ENCODE peak calls at places on chromosomes 11 and 22, in four cellular contexts. One of them, this sample, is unnamed. For H3K27me3 and H3K36me3, the result is how much of the 10 kb centered on the place peaks cover.

GRCh38 chr11:26649884-26650283 is 72.0 kb downstream of the SLC5A12 start:
- DNase-seq in HCT116: peak
- DNase-seq in CD8-positive, alpha-beta memory T cell: no peak
- DNase-seq in astrocyte: peak
- DNase-seq in this sample: no peak

GRCh38 chr11:100808904-100809491 is 121.9 kb downstream of the ARHGAP42 start:
- DNase-seq in HCT116: no peak
- DNase-seq in CD8-positive, alpha-beta memory T cell: no peak
- DNase-seq in astrocyte: peak
- DNase-seq in this sample: no peak

GRCh38 chr11:42778193-42778592 is 533.6 kb upstream of the API5 start:
- DNase-seq in HCT116: no peak
- DNase-seq in CD8-positive, alpha-beta memory T cell: no peak
- DNase-seq in astrocyte: no peak
- DNase-seq in this sample: no peak

GRCh38 chr22:19516378-19517170 is 7.6 kb downstream of the CLDN5 start:
- DNase-seq in HCT116: no peak
- DNase-seq in CD8-positive, alpha-beta memory T cell: no peak
- DNase-seq in astrocyte: no peak
- DNase-seq in this sample: no peak

GRCh38 chr11:134654161-134654915 is 242.3 kb upstream of the B3GAT1 start:
- DNase-seq in HCT116: no peak
- DNase-seq in CD8-positive, alpha-beta memory T cell: no peak
- DNase-seq in astrocyte: no peak
- DNase-seq in this sample: no peak

GRCh38 chr11:20387262-20388095 is at the start of gene PRMT3:
- DNase-seq in HCT116: peak
- DNase-seq in CD8-positive, alpha-beta memory T cell: peak
- DNase-seq in astrocyte: peak
- DNase-seq in this sample: peak

GRCh38 chr22:33726294-33726711 is 194.0 kb downstream of the LARGE1 start:
- DNase-seq in HCT116: no peak
- DNase-seq in CD8-positive, alpha-beta memory T cell: no peak
- DNase-seq in astrocyte: peak
- DNase-seq in this sample: no peak

GRCh38 chr11:61923166-61924015 is 6.0 kb upstream of the RAB3IL1 start:
- DNase-seq in HCT116: no peak
- DNase-seq in CD8-positive, alpha-beta memory T cell: no peak
- DNase-seq in astrocyte: peak
- DNase-seq in this sample: no peak

GRCh38 chr22:23913306-23913660 is 19.1 kb downstream of the MIF start:
- DNase-seq in HCT116: no peak
- DNase-seq in CD8-positive, alpha-beta memory T cell: no peak
- DNase-seq in astrocyte: no peak
- DNase-seq in this sample: no peak

GRCh38 chr11:126658306-126659056 is 303.0 kb downstream of the ST3GAL4 start:
- DNase-seq in HCT116: no peak
- DNase-seq in CD8-positive, alpha-beta memory T cell: no peak
- DNase-seq in astrocyte: no peak
- DNase-seq in this sample: no peak

GRCh38 chr11:23403210-23404185 is 543.2 kb upstream of the CCDC179 start:
- DNase-seq in HCT116: no peak
- DNase-seq in CD8-positive, alpha-beta memory T cell: no peak
- DNase-seq in astrocyte: no peak
- DNase-seq in this sample: no peak

GRCh38 chr22:24424901-24425775 is 2.3 kb upstream of the ADORA2A start:
- DNase-seq in HCT116: no peak
- DNase-seq in CD8-positive, alpha-beta memory T cell: no peak
- DNase-seq in astrocyte: no peak
- DNase-seq in this sample: no peak

GRCh38 chr11:47109051-47109791 is 67.5 kb downstream of the ARFGAP2 start:
- DNase-seq in HCT116: no peak
- DNase-seq in CD8-positive, alpha-beta memory T cell: no peak
- DNase-seq in astrocyte: no peak
- DNase-seq in this sample: no peak

GRCh38 chr11:18046116-18046777 is at the start of gene TPH1:
- DNase-seq in HCT116: no peak
- DNase-seq in CD8-positive, alpha-beta memory T cell: no peak
- DNase-seq in astrocyte: peak
- DNase-seq in this sample: no peak

GRCh38 chr11:1053121-1053901 is 16.8 kb upstream of the MUC6 start:
- DNase-seq in HCT116: no peak
- DNase-seq in CD8-positive, alpha-beta memory T cell: no peak
- DNase-seq in astrocyte: no peak
- DNase-seq in this sample: no peak

GRCh38 chr11:3197878-3198528 is 20.6 kb downstream of the MRGPRG start:
- DNase-seq in HCT116: no peak
- DNase-seq in CD8-positive, alpha-beta memory T cell: no peak
- DNase-seq in astrocyte: no peak
- DNase-seq in this sample: no peak

GRCh38 chr22:46033256-46034200 is 56.6 kb upstream of the WNT7B start:
- DNase-seq in HCT116: no peak
- DNase-seq in CD8-positive, alpha-beta memory T cell: no peak
- DNase-seq in astrocyte: no peak
- DNase-seq in this sample: no peak

GRCh38 chr11:101185985-101186384 is 56.4 kb upstream of the PGR start:
- DNase-seq in HCT116: no peak
- DNase-seq in CD8-positive, alpha-beta memory T cell: no peak
- DNase-seq in astrocyte: no peak
- DNase-seq in this sample: no peak

GRCh38 chr11:126352934-126353801 is 2.3 kb upstream of the ST3GAL4 start:
- DNase-seq in HCT116: no peak
- DNase-seq in CD8-positive, alpha-beta memory T cell: no peak
- DNase-seq in astrocyte: peak
- DNase-seq in this sample: no peak

GRCh38 chr22:32326647-32327046 is 31.0 kb upstream of the RFPL3 start:
- DNase-seq in HCT116: no peak
- DNase-seq in CD8-positive, alpha-beta memory T cell: no peak
- DNase-seq in astrocyte: no peak
- DNase-seq in this sample: no peak

GRCh38 chr11:119422505-119423416 is at the start of gene THY1:
- DNase-seq in HCT116: no peak
- DNase-seq in CD8-positive, alpha-beta memory T cell: no peak
- DNase-seq in astrocyte: peak
- DNase-seq in this sample: no peak

GRCh38 chr11:86814775-86815174 is 14.4 kb downstream of the PRSS23 start:
- DNase-seq in HCT116: no peak
- DNase-seq in CD8-positive, alpha-beta memory T cell: no peak
- DNase-seq in astrocyte: peak
- DNase-seq in this sample: no peak

GRCh38 chr22:29311468-29312217 is 3.9 kb downstream of the RASL10A start:
- DNase-seq in HCT116: no peak
- DNase-seq in CD8-positive, alpha-beta memory T cell: no peak
- DNase-seq in astrocyte: no peak
- DNase-seq in this sample: no peak

GRCh38 chr11:76201672-76202412 is 4.5 kb downstream of the WNT11 start:
- DNase-seq in HCT116: no peak
- DNase-seq in CD8-positive, alpha-beta memory T cell: no peak
- DNase-seq in astrocyte: no peak
- DNase-seq in this sample: peak

GRCh38 chr11:116539211-116539610 is 233.6 kb downstream of the BUD13 start:
- DNase-seq in HCT116: no peak
- DNase-seq in CD8-positive, alpha-beta memory T cell: no peak
- DNase-seq in astrocyte: no peak
- DNase-seq in this sample: no peak

GRCh38 chr22:41367039-41367679 is 14.6 kb upstream of the TEF start:
- DNase-seq in HCT116: peak
- DNase-seq in CD8-positive, alpha-beta memory T cell: no peak
- DNase-seq in astrocyte: peak
- DNase-seq in this sample: no peak

GRCh38 chr11:29173660-29174062 is 843.2 kb downstream of the KCNA4 start:
- DNase-seq in HCT116: peak
- DNase-seq in CD8-positive, alpha-beta memory T cell: no peak
- DNase-seq in astrocyte: peak
- DNase-seq in this sample: no peak

GRCh38 chr11:60767388-60767811 is 10.7 kb downstream of the MS4A15 start:
- DNase-seq in HCT116: peak
- DNase-seq in CD8-positive, alpha-beta memory T cell: no peak
- DNase-seq in astrocyte: no peak
- DNase-seq in this sample: no peak

GRCh38 chr11:31959711-31960110 is 131.2 kb upstream of the RCN1 start:
- DNase-seq in HCT116: no peak
- DNase-seq in CD8-positive, alpha-beta memory T cell: no peak
- DNase-seq in astrocyte: peak
- DNase-seq in this sample: no peak

GRCh38 chr22:20656902-20657836 is 116.7 kb upstream of the SERPIND1 start:
- DNase-seq in HCT116: peak
- DNase-seq in CD8-positive, alpha-beta memory T cell: no peak
- DNase-seq in astrocyte: no peak
- DNase-seq in this sample: no peak

GRCh38 chr11:67118059-67118766 is 850 bp upstream of the KDM2A start:
- DNase-seq in HCT116: no peak
- DNase-seq in CD8-positive, alpha-beta memory T cell: peak
- DNase-seq in astrocyte: no peak
- DNase-seq in this sample: peak

GRCh38 chr11:20670932-20671403 is 1.6 kb downstream of the NELL1 start:
- DNase-seq in HCT116: no peak
- DNase-seq in CD8-positive, alpha-beta memory T cell: no peak
- DNase-seq in astrocyte: no peak
- DNase-seq in this sample: no peak

GRCh38 chr22:38613588-38613987 is 42.6 kb downstream of the FAM227A start:
- DNase-seq in HCT116: no peak
- DNase-seq in CD8-positive, alpha-beta memory T cell: no peak
- DNase-seq in astrocyte: no peak
- DNase-seq in this sample: no peak

GRCh38 chr22:38618258-38618657 is 37.9 kb downstream of the FAM227A start:
- DNase-seq in HCT116: no peak
- DNase-seq in CD8-positive, alpha-beta memory T cell: no peak
- DNase-seq in astrocyte: no peak
- DNase-seq in this sample: no peak

GRCh38 chr22:38614331-38615122 is 41.7 kb downstream of the FAM227A start:
- DNase-seq in HCT116: no peak
- DNase-seq in CD8-positive, alpha-beta memory T cell: no peak
- DNase-seq in astrocyte: peak
- DNase-seq in this sample: no peak

GRCh38 chr22:38623357-38623756 is 32.8 kb downstream of the FAM227A start:
- DNase-seq in HCT116: no peak
- DNase-seq in CD8-positive, alpha-beta memory T cell: no peak
- DNase-seq in astrocyte: no peak
- DNase-seq in this sample: no peak

DNA sequence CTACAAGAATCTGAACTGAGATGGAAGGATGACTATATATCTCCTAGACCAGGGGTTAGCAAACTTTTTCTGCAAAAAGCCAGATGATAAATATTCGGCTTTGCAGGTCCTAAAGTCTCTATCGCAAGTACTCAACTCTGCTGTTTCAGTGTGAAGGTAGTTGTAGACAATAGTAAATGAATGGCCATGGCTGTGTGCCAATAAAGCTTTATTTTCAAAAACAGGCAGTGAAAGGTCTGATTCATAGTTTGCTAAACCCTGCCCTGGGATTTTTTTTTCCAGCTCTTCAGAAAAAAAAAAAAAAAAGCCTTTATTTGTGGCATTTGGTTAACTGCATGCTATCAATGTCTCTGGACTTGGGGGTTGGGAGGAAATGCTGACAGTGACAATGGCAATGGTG is 37.5 kb downstream of the FAM227A start:
- DNase-seq in HCT116: no peak
- DNase-seq in CD8-positive, alpha-beta memory T cell: no peak
- DNase-seq in astrocyte: no peak
- DNase-seq in this sample: no peak
- H3K27me3 ChIP-seq in HCT116: under half
- H3K27me3 ChIP-seq in CD8-positive, alpha-beta memory T cell: under half
- H3K27me3 ChIP-seq in astrocyte: under half
- H3K27me3 ChIP-seq in this sample: under half

DNA sequence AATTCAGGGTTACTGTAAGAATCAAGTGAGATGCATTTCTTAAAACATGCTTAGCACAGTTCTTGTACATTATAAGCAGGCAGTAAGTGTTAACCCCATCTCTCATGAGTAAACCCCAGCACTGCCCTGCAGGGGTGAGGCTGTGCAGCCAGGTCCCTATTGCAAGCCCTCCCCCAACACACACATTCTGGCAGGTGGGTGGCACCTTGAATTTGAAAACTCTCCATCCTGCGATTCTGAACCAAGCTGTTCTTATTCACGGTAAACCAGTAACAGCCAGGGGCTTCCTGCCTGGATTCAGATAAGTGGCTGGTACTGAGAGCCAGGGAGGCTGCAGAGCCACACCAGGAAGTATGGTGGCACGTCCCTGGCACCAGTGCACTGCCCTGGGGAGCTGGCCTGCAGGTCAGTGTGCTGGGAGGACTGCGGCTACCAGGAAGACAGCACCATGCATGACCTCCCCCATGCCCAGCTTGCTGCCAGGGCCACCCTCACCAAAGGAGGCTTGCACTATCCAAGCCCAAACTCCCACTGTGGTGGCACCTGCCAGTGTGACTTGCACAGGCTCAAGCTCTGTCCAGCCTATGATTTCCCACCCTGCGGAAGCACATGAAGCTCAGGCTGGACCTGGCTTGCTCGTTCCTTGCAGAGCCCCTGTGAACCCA is 88.0 kb downstream of the MICAL2 start:
- DNase-seq in HCT116: no peak
- DNase-seq in CD8-positive, alpha-beta memory T cell: no peak
- DNase-seq in astrocyte: no peak
- DNase-seq in this sample: no peak
- H3K36me3 ChIP-seq in HCT116: under half
- H3K36me3 ChIP-seq in CD8-positive, alpha-beta memory T cell: under half
- H3K36me3 ChIP-seq in astrocyte: half or more
- H3K36me3 ChIP-seq in this sample: under half

DNA sequence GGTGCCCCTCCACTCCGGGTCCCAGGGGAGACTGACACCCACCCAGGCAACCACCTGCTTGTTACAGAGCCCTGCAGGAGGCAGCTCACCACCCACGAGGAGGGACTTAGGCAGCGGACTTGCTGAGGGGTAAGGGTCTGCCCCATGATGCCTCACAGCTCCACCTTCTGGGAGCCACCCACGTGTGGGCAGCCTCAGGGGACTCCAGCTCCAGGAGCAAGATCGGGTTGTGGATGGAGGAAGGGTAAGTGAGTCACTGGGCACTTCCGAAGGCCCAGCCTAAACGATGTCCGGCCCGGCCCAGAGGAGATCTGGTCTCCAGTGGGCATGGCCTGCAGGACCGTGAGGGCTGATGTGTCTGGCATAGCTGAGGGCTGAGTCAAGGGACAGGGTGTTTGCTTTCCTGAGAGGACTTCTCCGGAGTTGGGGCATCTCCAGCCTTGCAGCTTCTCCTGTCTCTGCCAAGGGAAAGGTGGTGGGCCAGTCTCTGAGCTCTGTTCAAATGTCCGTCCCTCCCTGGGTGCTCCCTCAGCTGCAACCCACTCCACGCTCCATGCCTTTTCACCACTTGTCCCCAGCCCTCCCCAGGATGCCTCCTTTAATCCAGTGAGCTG is 32.3 kb upstream of the P2RY2 start:
- DNase-seq in HCT116: no peak
- DNase-seq in CD8-positive, alpha-beta memory T cell: no peak
- DNase-seq in astrocyte: peak
- DNase-seq in this sample: no peak
- H3K4me3 ChIP-seq in HCT116: no peak
- H3K4me3 ChIP-seq in CD8-positive, alpha-beta memory T cell: no peak
- H3K4me3 ChIP-seq in astrocyte: no peak
- H3K4me3 ChIP-seq in this sample: no peak

DNA sequence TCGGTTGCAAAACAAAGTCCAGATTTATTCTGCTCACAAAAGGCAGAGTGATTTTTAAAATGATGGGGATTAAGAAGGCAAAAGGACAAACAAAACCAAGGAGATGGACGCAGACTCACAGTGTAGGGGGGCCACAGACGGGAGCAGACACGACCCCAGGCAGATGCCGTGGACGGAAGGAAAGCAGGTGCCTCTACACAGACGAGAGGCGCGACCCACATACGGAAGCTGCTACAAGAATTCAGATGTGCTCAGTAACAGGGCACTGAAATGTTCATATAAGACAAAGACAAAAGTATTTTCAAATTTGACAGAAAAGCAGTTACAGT is 148.9 kb downstream of the BRD1 start:
- DNase-seq in HCT116: no peak
- DNase-seq in CD8-positive, alpha-beta memory T cell: no peak
- DNase-seq in astrocyte: no peak
- DNase-seq in this sample: no peak
- H3K27me3 ChIP-seq in HCT116: half or more
- H3K27me3 ChIP-seq in CD8-positive, alpha-beta memory T cell: under half
- H3K27me3 ChIP-seq in astrocyte: under half
- H3K27me3 ChIP-seq in this sample: under half